ENCODE peak calls at places on chromosomes 16 and 17, in six cellular contexts. S, K, Z, B, U and J are unnamed samples.

GRCh38 chr17:56913000-56913866 is 616 bp downstream of the TRIM25 start:
- DNase-seq in S (peak), K (no peak), Z (no peak), B (peak), U (no peak), J (no peak)

GRCh38 chr17:12953126-12953525 is 64.7 kb downstream of the ELAC2 start:
- DNase-seq in S (peak), K (no peak), Z (no peak), B (no peak), U (no peak), J (no peak)

GRCh38 chr16:83792391-83792790 is 15.4 kb upstream of the HSBP1 start:
- DNase-seq in S (no peak), K (no peak), Z (no peak), B (no peak), U (no peak), J (no peak)

GRCh38 chr16:4388275-4389021 is 16.8 kb downstream of the VASN start:
- DNase-seq in S (no peak), K (no peak), Z (no peak), B (no peak), U (no peak), J (no peak)

GRCh38 chr16:59510008-59510424 is 775.9 kb upstream of the GOT2 start:
- DNase-seq in S (no peak), K (no peak), Z (no peak), B (no peak), U (no peak), J (peak)

GRCh38 chr17:32302860-32303649 is 37.4 kb downstream of the RHBDL3 start:
- DNase-seq in S (no peak), K (peak), Z (no peak), B (no peak), U (no peak), J (no peak)

GRCh38 chr16:81785138-81785924 is 6.2 kb downstream of the PLCG2 start:
- DNase-seq in S (no peak), K (no peak), Z (no peak), B (no peak), U (no peak), J (no peak)

GRCh38 chr16:72241930-72242329 is 70.0 kb upstream of the PMFBP1 start:
- DNase-seq in S (no peak), K (no peak), Z (no peak), B (peak), U (peak), J (peak)

GRCh38 chr17:71339219-71339618 is 781.6 kb upstream of the SOX9 start:
- DNase-seq in S (no peak), K (no peak), Z (no peak), B (no peak), U (no peak), J (no peak)

GRCh38 chr17:32519769-32520701 is 33.2 kb downstream of the CDK5R1 start:
- DNase-seq in S (no peak), K (peak), Z (peak), B (no peak), U (no peak), J (no peak)

GRCh38 chr16:70473446-70474319 is 19.3 kb downstream of the FCSK start:
- DNase-seq in S (no peak), K (no peak), Z (no peak), B (no peak), U (no peak), J (no peak)

GRCh38 chr17:45146616-45147101 is 1.6 kb upstream of the HEXIM1 start:
- DNase-seq in S (no peak), K (no peak), Z (no peak), B (no peak), U (no peak), J (peak)